ENCODE peak calls at places on chromosomes 2 and 18, in ten cellular contexts. N is amniotic stem cell; T is psoas muscle; Z is pulmonary artery endothelial cell; P is right cardiac atrium; K is T-helper 9 cell; F is effector memory CD8-positive, alpha-beta T cell; R is stimulated activated CD8-positive, alpha-beta memory T cell treated with anti-CD3 and anti-CD28 coated beads, Interleukin-7, amount 100 ng/mL, for 4 hours; A is EL; L is NCI-H345. W is an unnamed sample.

GRCh38 chr2:49616800-49617199 is 462.5 kb upstream of the FSHR start:
- DNase-seq in K (no peak), T (no peak), A (no peak), P (no peak), R (no peak), Z (no peak), F (no peak), N (no peak), L (peak), W (no peak)

GRCh38 chr2:19362652-19363473 is 4.4 kb upstream of the OSR1 start:
- DNase-seq in L (peak), A (peak), P (peak), K (no peak), N (peak), Z (no peak), T (peak), F (no peak), R (no peak), W (no peak)

GRCh38 chr2:178949584-178949983 is 100.4 kb downstream of the CCDC141 start:
- DNase-seq in R (no peak), N (no peak), F (no peak), T (no peak), L (no peak), Z (no peak), P (no peak), K (no peak), A (no peak), W (no peak)

GRCh38 chr2:73292906-73293533 is 328 bp downstream of the EGR4 start:
- DNase-seq in Z (no peak), R (no peak), A (no peak), T (no peak), K (no peak), F (no peak), N (no peak), L (no peak), P (no peak), W (no peak)

GRCh38 chr2:221490506-221491060 is 81.5 kb downstream of the EPHA4 start:
- DNase-seq in R (no peak), F (no peak), Z (no peak), T (no peak), K (no peak), L (no peak), P (no peak), A (no peak), N (no peak), W (no peak)

GRCh38 chr2:151878655-151879563 is 50.7 kb upstream of the ARL5A start:
- DNase-seq in A (peak), P (no peak), T (no peak), K (no peak), L (no peak), R (no peak), N (no peak), Z (peak), F (no peak), W (no peak)

GRCh38 chr2:25257032-25257455 is 84.7 kb downstream of the DNMT3A start:
- DNase-seq in P (peak), A (no peak), L (peak), R (no peak), T (peak), Z (no peak), F (no peak), K (no peak), N (no peak), W (no peak)

GRCh38 chr2:174663572-174663971 is 66.0 kb upstream of the WIPF1 start:
- DNase-seq in F (no peak), K (no peak), Z (peak), L (no peak), A (peak), P (no peak), N (peak), R (no peak), T (no peak), W (no peak)

GRCh38 chr2:138512672-138513071 is 11.1 kb downstream of the SPOPL start:
- DNase-seq in K (no peak), T (no peak), L (no peak), A (no peak), P (no peak), N (no peak), R (no peak), F (no peak), Z (no peak), W (no peak)

GRCh38 chr2:44789446-44789845 is 152.1 kb upstream of the SIX3 start:
- DNase-seq in F (no peak), A (no peak), N (no peak), P (no peak), R (no peak), K (no peak), L (no peak), T (no peak), Z (no peak), W (no peak)

GRCh38 chr2:235712176-235712575 is 218.3 kb downstream of the AGAP1 start:
- DNase-seq in N (no peak), R (no peak), Z (no peak), K (no peak), A (no peak), P (no peak), T (no peak), F (no peak), L (no peak), W (no peak)

GRCh38 chr2:172845008-172845670 is 109.5 kb downstream of the RAPGEF4 start:
- DNase-seq in A (no peak), L (no peak), F (no peak), T (no peak), N (no peak), K (no peak), P (no peak), Z (no peak), R (no peak), W (no peak)

GRCh38 chr2:53131416-53131815 is 636.2 kb upstream of the CHAC2 start:
- DNase-seq in P (no peak), N (no peak), A (peak), Z (no peak), T (no peak), F (no peak), L (no peak), K (no peak), R (no peak), W (no peak)

GRCh38 chr2:216070195-216070594 is 11.4 kb downstream of the PECR start:
- DNase-seq in T (no peak), A (no peak), K (no peak), Z (no peak), P (no peak), R (no peak), N (no peak), L (no peak), F (no peak), W (no peak)

GRCh38 chr2:179050735-179051134 is 798 bp upstream of the CCDC141 start:
- DNase-seq in L (no peak), N (no peak), P (no peak), R (no peak), F (no peak), A (no peak), Z (no peak), K (no peak), T (no peak), W (no peak)

GRCh38 chr2:177245010-177245422 is 19.5 kb downstream of the NFE2L2 start:
- DNase-seq in A (peak), P (no peak), Z (no peak), T (no peak), L (no peak), K (no peak), N (peak), F (no peak), R (no peak), W (no peak)

GRCh38 chr2:171522057-171522803 is at the start of gene CYBRD1:
- DNase-seq in L (no peak), P (peak), N (peak), Z (peak), F (no peak), T (peak), K (no peak), A (peak), R (no peak), W (no peak)

GRCh38 chr2:47403829-47404228 is 873 bp downstream of the MSH2 start:
- DNase-seq in A (peak), Z (no peak), L (no peak), K (no peak), N (no peak), P (no peak), R (no peak), T (no peak), F (no peak), W (no peak)

GRCh38 chr18:53991202-53991601 is 233.3 kb downstream of the MBD2 start:
- DNase-seq in A (peak), F (no peak), Z (no peak), N (no peak), L (no peak), P (no peak), R (no peak), K (no peak), T (no peak), W (no peak)

GRCh38 chr2:74010087-74010541 is 25.4 kb downstream of the TET3 start:
- DNase-seq in L (peak), N (no peak), P (peak), F (no peak), K (no peak), A (no peak), Z (no peak), R (no peak), T (no peak), W (no peak)

GRCh38 chr18:79332601-79333000 is 63.1 kb upstream of the NFATC1 start:
- DNase-seq in F (no peak), L (peak), T (no peak), K (no peak), A (no peak), N (no peak), P (no peak), Z (no peak), R (no peak), W (no peak)

GRCh38 chr2:239918749-239919148 is 106.4 kb downstream of the NDUFA10 start:
- DNase-seq in T (no peak), A (no peak), F (no peak), K (no peak), N (no peak), P (no peak), Z (no peak), L (no peak), R (no peak), W (no peak)

GRCh38 chr2:164504253-164504652 is 117.0 kb downstream of the GRB14 start:
- DNase-seq in P (peak), L (no peak), R (no peak), N (no peak), F (no peak), A (no peak), K (no peak), T (no peak), Z (no peak), W (no peak)

W was measured in NK-92 treated with Interleukin-12 subunit alpha and Interleukin-12 subunit beta, amount 100 ng/mL, for 24 hours.